ENCODE peak calls at places on chromosomes 2 and 18, in ten cellular contexts. E is WERI-Rb-1, V is cardiac muscle cell, Q is A549, I is PC-9, F is thoracic aorta, U is ascending aorta, W is fibroblast of pulmonary artery, L is BE2C, A is tibial artery. O is an unnamed sample.
A peak's percentile ranks its signal among the peaks of the same experiment; 100 is the strongest.

GRCh38 chr2:241858206-241859016 is at the start of gene PDCD1:
- DNase-seq in I (peak; percentile 57), A (peak; percentile 67), E (no peak), Q (no peak), F (no peak), W (no peak), U (no peak), V (no peak), L (peak; percentile 57), O (no peak)

GRCh38 chr18:68428026-68428425 is 286.9 kb downstream of the TMX3 start:
- DNase-seq in I (no peak), A (no peak), E (no peak), W (peak; percentile 59), F (no peak), Q (no peak), V (peak; percentile 53), U (no peak), L (peak; percentile 8), O (peak; percentile 82)

GRCh38 chr2:58107803-58108710 is 61.5 kb downstream of the VRK2 start:
- DNase-seq in Q (peak; percentile 96), F (no peak), U (no peak), L (no peak), W (peak; percentile 91), E (no peak), I (peak; percentile 53), V (peak; percentile 86), A (no peak), O (peak; percentile 35)

GRCh38 chr2:38685116-38685735 is 19.3 kb downstream of the GALM start:
- DNase-seq in Q (peak; percentile 95), V (peak; percentile 13), E (no peak), W (peak; percentile 23), A (peak; percentile 57), L (peak; percentile 25), U (no peak), I (no peak), F (no peak), O (no peak)

GRCh38 chr2:138274421-138275291 is 226.9 kb upstream of the SPOPL start:
- DNase-seq in I (no peak), E (no peak), A (no peak), L (peak; percentile 11), V (peak; percentile 15), F (no peak), W (no peak), U (no peak), Q (peak; percentile 41), O (peak; percentile 44)

GRCh38 chr18:31185551-31185950 is 22.9 kb upstream of the DSC1 start:
- DNase-seq in V (no peak), W (peak; percentile 28), F (no peak), I (no peak), E (no peak), Q (peak; percentile 35), U (no peak), A (no peak), L (no peak), O (no peak)

GRCh38 chr2:24617431-24617830 is 126.4 kb downstream of the NCOA1 start:
- DNase-seq in A (no peak), W (no peak), L (no peak), E (no peak), F (no peak), V (peak; percentile 14), I (no peak), Q (no peak), U (no peak), O (no peak)

GRCh38 chr2:128535928-128536327 is 217.3 kb upstream of the HS6ST1 start:
- DNase-seq in F (no peak), A (no peak), W (peak; percentile 85), L (no peak), U (no peak), Q (no peak), I (peak; percentile 11), E (no peak), V (peak; percentile 80), O (peak; percentile 50)

GRCh38 chr2:239194731-239195317 is 206.0 kb downstream of the HDAC4 start:
- DNase-seq in Q (no peak), V (no peak), U (no peak), I (no peak), L (no peak), F (no peak), E (no peak), W (no peak), A (peak; percentile 59), O (no peak)

GRCh38 chr18:23281626-23282436 is 146.5 kb downstream of the CABLES1 start:
- DNase-seq in E (peak; percentile 33), V (peak; percentile 17), Q (peak; percentile 10), L (no peak), F (no peak), U (no peak), W (no peak), I (peak; percentile 55), A (no peak), O (peak; percentile 47)

GRCh38 chr2:168439536-168439935 is 16.5 kb upstream of the CERS6 start:
- DNase-seq in V (peak; percentile 38), U (no peak), E (no peak), I (no peak), A (no peak), L (no peak), Q (no peak), F (no peak), W (peak; percentile 34), O (no peak)

GRCh38 chr2:63121055-63121834 is 70.6 kb downstream of the OTX1 start:
- DNase-seq in W (no peak), U (no peak), Q (peak; percentile 4), A (no peak), E (no peak), L (no peak), F (no peak), V (no peak), I (no peak), O (no peak)
- TF ChIP-seq CTCF in W (no peak), U (no peak), Q (no peak), A (no peak), E (no peak), L (no peak), F (no peak), V (no peak), I (no peak), O (no peak)

GRCh38 chr2:206213514-206213845 is 53.8 kb downstream of the EEF1B2 start:
- DNase-seq in Q (no peak), E (no peak), W (no peak), I (no peak), F (no peak), U (no peak), A (no peak), L (no peak), V (no peak), O (no peak)
- H3K4me3 ChIP-seq in Q (no peak overlapping the region), E (no peak overlapping the region), W (peak overlapping the region; percentile 48), I (peak overlapping the region; percentile 51), F (no peak overlapping the region), U (no peak overlapping the region), A (no peak overlapping the region), L (no peak overlapping the region), V (no peak overlapping the region), O (no peak overlapping the region)

DNA sequence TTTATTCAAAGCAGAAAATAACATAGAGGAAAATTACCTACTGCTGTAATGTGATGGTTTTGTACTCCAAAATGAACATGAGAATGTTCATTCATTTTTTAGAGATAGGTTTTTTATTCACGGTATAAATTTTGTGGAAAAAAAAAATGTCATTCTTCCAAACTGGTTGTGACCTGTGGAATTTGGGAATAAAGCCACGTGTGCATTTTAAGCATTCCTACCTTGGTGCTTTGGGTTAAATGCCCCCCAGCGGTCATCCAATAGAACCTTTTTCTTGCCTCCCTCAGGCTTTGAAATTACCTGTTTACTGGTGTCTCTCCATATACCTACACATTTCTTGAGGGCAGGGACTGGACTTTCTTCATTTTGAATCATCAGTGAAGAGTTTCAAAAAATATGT is 740.7 kb downstream of the DPP10 start:
- DNase-seq in U (no peak), V (no peak), L (no peak), E (no peak), Q (no peak), I (no peak), F (no peak), W (no peak), A (no peak), O (no peak)
- TF ChIP-seq CTCF in U (no peak), V (no peak), L (no peak), E (no peak), Q (no peak), I (no peak), F (no peak), W (no peak), A (no peak), O (no peak)

GRCh38 chr2:126657146-126657635 is 1.2 kb downstream of the GYPC start:
- DNase-seq in W (peak; percentile 95), L (no peak), A (peak; percentile 92), V (peak; percentile 96), I (no peak), Q (no peak), F (no peak), U (peak; percentile 59), E (no peak), O (peak; percentile 95)
- H3K4me3 ChIP-seq in W (peak overlapping the region; percentile 84), L (no peak overlapping the region), A (peak overlapping the region; percentile 92), V (peak overlapping the region; percentile 43), I (no peak overlapping the region), Q (no peak overlapping the region), F (peak overlapping the region; percentile 82), U (peak overlapping the region; percentile 79), E (no peak overlapping the region), O (peak overlapping the region; percentile 69)

GRCh38 chr2:26486789-26487188 is 8.9 kb upstream of the OTOF start:
- DNase-seq in V (no peak), W (no peak), I (no peak), F (no peak), L (no peak), E (no peak), U (no peak), Q (no peak), A (no peak), O (no peak)
- TF ChIP-seq CTCF in V (no peak), W (no peak), I (no peak), F (no peak), L (no peak), E (no peak), U (no peak), Q (no peak), A (no peak), O (no peak)

DNA sequence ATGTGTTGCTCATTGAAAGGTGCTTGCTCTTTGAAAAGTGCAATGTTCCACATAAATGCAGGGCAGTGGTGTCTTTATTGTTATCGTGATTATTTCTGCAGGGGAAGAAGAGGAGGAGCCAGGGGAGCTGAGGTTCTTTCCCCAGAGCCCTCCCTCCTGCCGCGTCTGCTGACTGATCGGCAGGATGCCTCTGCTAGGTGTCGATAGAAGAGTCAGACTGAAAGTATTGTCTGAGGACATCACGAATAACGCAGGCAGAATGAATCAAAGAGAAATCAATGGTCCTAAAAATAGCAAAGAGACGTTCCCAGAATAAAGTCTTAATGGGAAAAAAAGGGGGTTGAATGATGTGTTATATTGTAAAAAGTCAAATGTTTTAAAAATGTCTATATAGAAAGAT is 47.4 kb upstream of the SIX3 start:
- DNase-seq in A (no peak), L (no peak), W (no peak), I (no peak), Q (no peak), U (no peak), E (no peak), F (no peak), V (no peak), O (no peak)
- H3K4me3 ChIP-seq in A (no peak overlapping the region), L (no peak overlapping the region), W (no peak overlapping the region), I (no peak overlapping the region), Q (no peak overlapping the region), U (no peak overlapping the region), E (no peak overlapping the region), F (no peak overlapping the region), V (no peak overlapping the region), O (no peak overlapping the region)

GRCh38 chr2:203279288-203279687 is 40.5 kb downstream of the CYP20A1 start:
- DNase-seq in F (no peak), W (no peak), V (no peak), L (no peak), U (no peak), A (no peak), Q (peak; percentile 23), E (no peak), I (no peak), O (no peak)
- TF ChIP-seq CTCF in F (no peak), W (no peak), V (no peak), L (no peak), U (no peak), A (no peak), Q (no peak), E (no peak), I (no peak), O (no peak)